ENCODE peak calls at places on chromosomes 3 and 15, in nine cellular contexts. T is foreskin fibroblast, L is kidney, R is fibroblast of pulmonary artery, S is GM10248, M is AG04449, B is breast epithelium, A is lower leg skin, Y is left ventricle myocardium inferior. P is an unnamed sample.

GRCh38 chr3:32195995-32196540 is 42.4 kb upstream of the CMTM8 start:
- DNase-seq in B (no peak), M (no peak), Y (no peak), S (no peak), A (no peak), L (no peak), R (no peak), T (no peak), P (no peak)

GRCh38 chr3:46091046-46091445 is 63.8 kb upstream of the XCR1 start:
- DNase-seq in R (no peak), A (no peak), L (no peak), T (no peak), B (no peak), S (no peak), Y (no peak), M (no peak), P (peak)

GRCh38 chr3:55728461-55729100 is 241.5 kb upstream of the WNT5A start:
- DNase-seq in A (no peak), T (no peak), R (no peak), L (no peak), Y (no peak), B (no peak), S (no peak), M (no peak), P (no peak)

GRCh38 chr3:62950227-62950626 is 75.0 kb upstream of the CADPS start:
- DNase-seq in B (no peak), S (no peak), R (no peak), Y (no peak), L (no peak), M (no peak), T (no peak), A (no peak), P (no peak)

GRCh38 chr3:17023006-17023664 is 138.4 kb downstream of the PLCL2 start:
- DNase-seq in A (no peak), L (no peak), Y (no peak), T (no peak), M (no peak), S (peak), R (peak), B (no peak), P (no peak)

GRCh38 chr15:84761534-84762190 is 13.3 kb downstream of the ZNF592 start:
- DNase-seq in R (no peak), Y (no peak), T (peak), M (no peak), A (no peak), L (no peak), B (no peak), S (no peak), P (no peak)

GRCh38 chr15:74777769-74778598 is 3.9 kb upstream of the CSK start:
- DNase-seq in T (no peak), Y (no peak), M (no peak), A (no peak), B (no peak), S (no peak), R (no peak), L (no peak), P (no peak)

GRCh38 chr15:92832992-92833438 is 67.1 kb upstream of the CHD2 start:
- DNase-seq in T (no peak), M (no peak), L (no peak), R (peak), Y (no peak), B (no peak), A (no peak), S (no peak), P (no peak)

GRCh38 chr3:128329491-128330300 is 137.0 kb downstream of the DNAJB8 start:
- DNase-seq in Y (no peak), L (peak), M (no peak), B (no peak), R (no peak), A (peak), S (no peak), T (peak), P (no peak)

GRCh38 chr3:155352900-155353490 is 59.5 kb upstream of the STRIT1 start:
- DNase-seq in Y (no peak), A (no peak), R (peak), T (peak), S (peak), M (no peak), B (no peak), L (no peak), P (no peak)

GRCh38 chr3:102169915-102170479 is 264.8 kb upstream of the ZPLD1 start:
- DNase-seq in A (no peak), R (no peak), Y (no peak), B (no peak), T (peak), S (no peak), L (no peak), M (no peak), P (no peak)

GRCh38 chr15:37900286-37901221 is 33.9 kb upstream of the TMCO5A start:
- DNase-seq in T (peak), S (no peak), B (no peak), Y (no peak), R (peak), M (peak), A (no peak), L (no peak), P (no peak)

GRCh38 chr3:41690766-41691563 is 270.9 kb downstream of the ULK4 start:
- DNase-seq in T (no peak), M (no peak), S (no peak), Y (no peak), B (no peak), R (peak), A (no peak), L (no peak), P (no peak)

GRCh38 chr3:15332405-15333098 is at the start of gene SH3BP5:
- DNase-seq in A (peak), Y (peak), M (no peak), L (peak), R (peak), T (peak), B (peak), S (peak), P (peak)

GRCh38 chr15:61003683-61004299 is 225.3 kb downstream of the RORA start:
- DNase-seq in A (no peak), L (no peak), B (no peak), Y (no peak), S (no peak), T (peak), R (no peak), M (no peak), P (no peak)

GRCh38 chr15:91973481-91973880 is 120.0 kb downstream of the SLCO3A1 start:
- DNase-seq in B (no peak), R (no peak), L (no peak), S (no peak), Y (no peak), A (no peak), T (no peak), M (no peak), P (no peak)

GRCh38 chr3:8371085-8371551 is 130.5 kb upstream of the LMCD1 start:
- DNase-seq in A (no peak), M (peak), Y (no peak), L (peak), S (no peak), B (no peak), R (peak), T (peak), P (no peak)

GRCh38 chr15:64247535-64247905 is 84.7 kb upstream of the PPIB start:
- DNase-seq in L (no peak), R (no peak), S (no peak), Y (no peak), A (no peak), T (no peak), B (no peak), M (no peak), P (no peak)

GRCh38 chr15:51288143-51289065 is 50.0 kb downstream of the CYP19A1 start:
- DNase-seq in A (no peak), M (no peak), L (no peak), R (peak), T (peak), B (no peak), S (no peak), Y (no peak), P (no peak)

GRCh38 chr3:47318921-47319320 is 36.2 kb downstream of the KLHL18 start:
- DNase-seq in L (no peak), T (peak), A (peak), Y (no peak), M (no peak), R (no peak), B (no peak), S (no peak), P (no peak)

GRCh38 chr3:52063026-52063723 is 6.8 kb upstream of the DUSP7 start:
- DNase-seq in A (no peak), B (no peak), S (no peak), M (no peak), Y (no peak), L (no peak), R (no peak), T (no peak), P (no peak)

GRCh38 chr3:111070772-111071256 is 802 bp upstream of the NECTIN3 start:
- DNase-seq in T (no peak), M (no peak), B (peak), S (peak), A (no peak), R (no peak), Y (no peak), L (no peak), P (no peak)

GRCh38 chr15:100601158-100601557 is 826 bp downstream of the LINS1 start:
- DNase-seq in A (no peak), R (peak), T (peak), L (no peak), M (no peak), S (no peak), Y (no peak), B (no peak), P (no peak)

GRCh38 chr3:52041118-52041847 is 15.1 kb downstream of the DUSP7 start:
- DNase-seq in T (peak), M (no peak), A (no peak), L (peak), S (no peak), Y (no peak), R (no peak), B (no peak), P (no peak)

GRCh38 chr15:51647128-51647562 is 24.6 kb upstream of the DMXL2 start:
- DNase-seq in T (peak), Y (peak), A (no peak), M (peak), S (no peak), B (no peak), L (no peak), R (peak), P (no peak)

GRCh38 chr3:111509308-111509707 is 32.7 kb upstream of the CD96 start:
- DNase-seq in L (no peak), B (no peak), M (no peak), Y (no peak), R (no peak), S (no peak), T (no peak), A (no peak), P (no peak)

GRCh38 chr15:57064033-57064432 is 145.6 kb downstream of the TCF12 start:
- DNase-seq in S (no peak), R (no peak), L (no peak), B (no peak), M (no peak), T (peak), Y (no peak), A (no peak), P (no peak)

GRCh38 chr3:24123596-24123995 is 178.5 kb downstream of the NR1D2 start:
- DNase-seq in A (no peak), B (no peak), S (no peak), L (no peak), T (peak), R (peak), Y (no peak), M (no peak), P (no peak)

GRCh38 chr3:130457681-130458080 is 59.3 kb upstream of the COL6A6 start:
- DNase-seq in Y (no peak), S (no peak), T (peak), L (no peak), R (no peak), B (no peak), M (no peak), A (no peak), P (no peak)

GRCh38 chr15:64807751-64808222 is 17.7 kb downstream of the PIF1 start:
- DNase-seq in M (no peak), B (no peak), R (no peak), L (no peak), Y (no peak), A (no peak), S (no peak), T (no peak), P (no peak)

GRCh38 chr3:187974857-187975257 is 179.1 kb upstream of the LPP start:
- DNase-seq in M (no peak), L (no peak), Y (no peak), S (no peak), B (no peak), T (no peak), A (no peak), R (no peak), P (no peak)

GRCh38 chr15:73572296-73572695 is 60.9 kb downstream of the NPTN start:
- DNase-seq in L (no peak), S (no peak), R (no peak), B (no peak), M (no peak), T (no peak), Y (no peak), A (no peak), P (no peak)

GRCh38 chr15:93803406-93803805 is 428.0 kb upstream of the MCTP2 start:
- DNase-seq in L (peak), S (no peak), M (no peak), R (no peak), A (no peak), B (no peak), Y (no peak), T (no peak), P (no peak)

GRCh38 chr3:179769411-179770247 is 116.8 kb downstream of the USP13 start:
- DNase-seq in S (no peak), Y (no peak), A (no peak), L (no peak), M (no peak), T (no peak), R (no peak), B (no peak), P (no peak)

GRCh38 chr15:78061963-78062427 is 15.5 kb downstream of the TBC1D2B start:
- DNase-seq in Y (no peak), M (no peak), B (no peak), L (peak), R (peak), T (peak), S (peak), A (peak), P (no peak)

GRCh38 chr3:194604837-194605236 is 28.4 kb downstream of the TMEM44 start:
- DNase-seq in R (peak), A (no peak), T (peak), B (no peak), L (no peak), S (no peak), M (no peak), Y (no peak), P (no peak)
- TF ChIP-seq CTCF in R (peak), A (no peak), T (peak), B (no peak), L (no peak), S (no peak), M (peak), Y (peak), P (peak)

DNA sequence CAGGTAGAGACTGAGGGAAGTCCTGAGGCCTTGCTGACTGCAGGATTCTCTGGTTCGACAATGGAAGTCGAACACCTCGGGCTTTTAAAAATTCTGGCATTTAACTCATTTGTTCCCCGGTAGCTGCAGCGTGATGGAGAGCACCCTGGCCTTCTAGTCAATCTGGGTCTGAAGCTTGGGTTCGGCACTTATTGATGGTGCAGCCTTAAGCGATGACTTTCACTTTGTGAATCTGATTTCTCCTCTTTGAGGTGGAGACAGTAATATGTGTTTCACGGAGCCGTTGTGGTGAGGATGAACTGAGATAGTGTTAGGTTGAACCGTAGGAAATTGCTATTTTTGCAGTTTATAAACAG is 621 bp upstream of the PARP6 start:
- DNase-seq in M (no peak), T (no peak), A (no peak), R (no peak), S (no peak), Y (no peak), B (no peak), L (no peak), P (no peak)
- TF ChIP-seq CTCF in M (no peak), T (no peak), A (no peak), R (no peak), S (no peak), Y (peak), B (peak), L (no peak), P (peak)

GRCh38 chr15:88258021-88258641 is 1.6 kb upstream of the NTRK3 start:
- DNase-seq in R (peak), L (no peak), S (no peak), T (no peak), B (peak), Y (no peak), M (no peak), A (no peak), P (no peak)
- TF ChIP-seq CTCF in R (peak), L (no peak), S (peak), T (peak), B (no peak), Y (peak), M (no peak), A (no peak), P (peak)

GRCh38 chr3:134145183-134145582 is 105.5 kb downstream of the RYK start:
- DNase-seq in S (no peak), R (no peak), Y (no peak), A (no peak), T (no peak), M (no peak), B (no peak), L (no peak), P (no peak)
- TF ChIP-seq CTCF in S (no peak), R (no peak), Y (no peak), A (no peak), T (no peak), M (no peak), B (no peak), L (no peak), P (peak)

P was measured in type B pancreatic cell.